ENCODE peak calls at places on chromosomes 4 and X, in four cellular contexts. T, S, Q and V are unnamed samples.

GRCh38 chr4:7478665-7479064 is 43.9 kb upstream of the PSAPL1 start:
- DNase-seq in T (no peak), S (no peak), Q (no peak), V (no peak)

GRCh38 chr4:73620115-73620792 is at the start of gene RASSF6:
- DNase-seq in T (no peak), S (peak), Q (no peak), V (peak)

GRCh38 chr4:146957252-146957651 is 11.6 kb upstream of the TTC29 start:
- DNase-seq in T (peak), S (no peak), Q (peak), V (peak)

GRCh38 chr4:89535251-89535650 is 227.7 kb upstream of the GPRIN3 start:
- DNase-seq in T (no peak), S (no peak), Q (peak), V (no peak)

GRCh38 chrX:151745651-151746050 is 11.1 kb downstream of the CNGA2 start:
- DNase-seq in T (no peak), S (no peak), Q (no peak), V (no peak)

GRCh38 chr4:1277667-1278335 is 11.9 kb upstream of the MAEA start:
- DNase-seq in T (no peak), S (no peak), Q (peak), V (no peak)

GRCh38 chr4:174260099-174260498 is 23.4 kb downstream of the FBXO8 start:
- DNase-seq in T (no peak), S (no peak), Q (peak), V (peak)

GRCh38 chrX:48460031-48460430 is 10.0 kb downstream of the SLC38A5 start:
- DNase-seq in T (no peak), S (no peak), Q (no peak), V (no peak)

GRCh38 chr4:107210450-107211239 is 174.5 kb upstream of the DKK2 start:
- DNase-seq in T (peak), S (no peak), Q (peak), V (no peak)

GRCh38 chr4:79864470-79865190 is 208.4 kb downstream of the ANTXR2 start:
- DNase-seq in T (peak), S (no peak), Q (no peak), V (no peak)

GRCh38 chr4:41189669-41190068 is 24.7 kb downstream of the APBB2 start:
- DNase-seq in T (no peak), S (no peak), Q (no peak), V (no peak)

GRCh38 chr4:7823416-7823824 is 116.2 kb downstream of the AFAP1 start:
- DNase-seq in T (no peak), S (no peak), Q (peak), V (peak)

GRCh38 chr4:110620352-110621327 is 2.2 kb downstream of the PITX2 start:
- DNase-seq in T (no peak), S (no peak), Q (peak), V (no peak)

GRCh38 chr4:96677499-96677898 is 837.6 kb downstream of the PDHA2 start:
- DNase-seq in T (peak), S (no peak), Q (peak), V (no peak)

GRCh38 chr4:171118091-171118490 is 695.1 kb upstream of the GALNTL6 start:
- DNase-seq in T (peak), S (no peak), Q (no peak), V (no peak)

GRCh38 chrX:53678667-53679066 is 7.9 kb downstream of the HUWE1 start:
- DNase-seq in T (peak), S (no peak), Q (no peak), V (no peak)

GRCh38 chr4:28890949-28891348 is 1829.2 kb upstream of the PCDH7 start:
- DNase-seq in T (no peak), S (no peak), Q (no peak), V (no peak)

GRCh38 chrX:17007134-17007768 is 60.8 kb downstream of the REPS2 start:
- DNase-seq in T (peak), S (no peak), Q (no peak), V (no peak)

GRCh38 chr4:13347517-13348125 is 136.5 kb downstream of the RAB28 start:
- DNase-seq in T (no peak), S (no peak), Q (no peak), V (no peak)

GRCh38 chrX:120741452-120741851 is 111.6 kb upstream of the C1GALT1C1 start:
- DNase-seq in T (no peak), S (no peak), Q (no peak), V (no peak)

GRCh38 chr4:99629962-99630554 is 27.6 kb downstream of the C4orf54 start:
- DNase-seq in T (no peak), S (no peak), Q (no peak), V (no peak)

GRCh38 chrX:24148535-24149345 is 789 bp upstream of the ZFX start:
- DNase-seq in T (peak), S (no peak), Q (peak), V (peak)

GRCh38 chr4:150828159-150828558 is 186.9 kb downstream of the LRBA start:
- DNase-seq in T (no peak), S (no peak), Q (no peak), V (no peak)

GRCh38 chr4:138689182-138689546 is 326.4 kb upstream of the NOCT start:
- DNase-seq in T (no peak), S (no peak), Q (no peak), V (no peak)

GRCh38 chr4:169439244-169439643 is 168.5 kb upstream of the SH3RF1 start:
- DNase-seq in T (no peak), S (no peak), Q (peak), V (no peak)

GRCh38 chr4:89204624-89205023 is 93.3 kb downstream of the TIGD2 start:
- DNase-seq in T (peak), S (peak), Q (no peak), V (peak)

GRCh38 chr4:81418572-81418971 is 53.1 kb downstream of the RASGEF1B start:
- DNase-seq in T (no peak), S (no peak), Q (no peak), V (no peak)

GRCh38 chrX:18894156-18894555 is 89.8 kb downstream of the PHKA2 start:
- DNase-seq in T (no peak), S (no peak), Q (no peak), V (no peak)

GRCh38 chr4:102427599-102427998 is 73.6 kb upstream of the NFKB1 start:
- DNase-seq in T (no peak), S (no peak), Q (no peak), V (no peak)

GRCh38 chr4:128285085-128286023 is 2.3 kb downstream of the PGRMC2 start:
- DNase-seq in T (no peak), S (peak), Q (peak), V (no peak)

GRCh38 chrX:45771114-45771513 is 570.4 kb upstream of the DIPK2B start:
- DNase-seq in T (peak), S (no peak), Q (peak), V (peak)

GRCh38 chrX:153887385-153887784 is 1.4 kb upstream of the L1CAM start:
- DNase-seq in T (no peak), S (no peak), Q (no peak), V (no peak)

GRCh38 chrX:129636175-129636681 is 18.5 kb downstream of the APLN start:
- DNase-seq in T (no peak), S (no peak), Q (no peak), V (no peak)

GRCh38 chr4:8495803-8496202 is 55.2 kb downstream of the TRMT44 start:
- DNase-seq in T (no peak), S (no peak), Q (no peak), V (no peak)

GRCh38 chr4:143294310-143294709 is 42.4 kb upstream of the GAB1 start:
- DNase-seq in T (no peak), S (no peak), Q (peak), V (no peak)

GRCh38 chrX:41563881-41564280 is 116.7 kb downstream of the NYX start:
- DNase-seq in T (no peak), S (no peak), Q (no peak), V (no peak)

GRCh38 chr4:150302553-150302952 is 224.3 kb downstream of the DCLK2 start:
- DNase-seq in T (peak), S (no peak), Q (peak), V (peak)